ENCODE peak calls at places on chromosomes 6 and 20, in eight cellular contexts. A is posterior cingulate gyrus; I is NCI-H1694; T is activated CD4-positive, alpha-beta T cell treated with anti-CD3 and anti-CD28 coated beads, Interleukin-2, amount 10 ng/mL, durations not matched to agents 7 days and 5 days; E is lung; S is pancreas; J is stimulated activated CD4-positive, alpha-beta T cell treated with anti-CD3 and anti-CD28 coated beads, Interleukin-1b, Interleukin-23, amount 100 ng/mL, for 48 hours; V is H54. H is an unnamed sample.

GRCh38 chr20:16434087-16434664 is 139.1 kb downstream of the KIF16B start:
- DNase-seq in A (peak), I (no peak), T (peak), E (peak), S (no peak), J (peak), V (peak), H (no peak)

GRCh38 chr20:6636209-6637159 is 131.0 kb upstream of the BMP2 start:
- DNase-seq in A (no peak), I (peak), T (no peak), E (no peak), S (peak), J (no peak), V (no peak), H (peak)

GRCh38 chr6:33668914-33669313 is 42.6 kb downstream of the UQCC2 start:
- DNase-seq in A (no peak), I (no peak), T (peak), E (peak), S (no peak), J (peak), V (no peak), H (no peak)

GRCh38 chr6:27383011-27383410 is 5.5 kb upstream of the ZNF391 start:
- DNase-seq in A (no peak), I (no peak), T (no peak), E (no peak), S (no peak), J (no peak), V (no peak), H (no peak)

GRCh38 chr6:129661478-129662405 is 48.2 kb downstream of the ARHGAP18 start:
- DNase-seq in A (no peak), I (no peak), T (no peak), E (no peak), S (no peak), J (no peak), V (no peak), H (no peak)

GRCh38 chr20:24729896-24730605 is 219.0 kb upstream of the CST7 start:
- DNase-seq in A (no peak), I (no peak), T (no peak), E (peak), S (no peak), J (no peak), V (no peak), H (no peak)

GRCh38 chr6:54991761-54992330 is 145.3 kb downstream of the FAM83B start:
- DNase-seq in A (no peak), I (no peak), T (no peak), E (no peak), S (no peak), J (no peak), V (no peak), H (no peak)

GRCh38 chr6:161166176-161166575 is 107.7 kb downstream of the AGPAT4 start:
- DNase-seq in A (no peak), I (no peak), T (no peak), E (no peak), S (no peak), J (no peak), V (no peak), H (no peak)

GRCh38 chr6:41396335-41396734 is 60.9 kb downstream of the NCR2 start:
- DNase-seq in A (no peak), I (no peak), T (no peak), E (no peak), S (no peak), J (no peak), V (no peak), H (no peak)

GRCh38 chr6:79635179-79635578 is 4.0 kb downstream of the SH3BGRL2 start:
- DNase-seq in A (no peak), I (no peak), T (no peak), E (no peak), S (no peak), J (no peak), V (peak), H (no peak)

GRCh38 chr6:13480631-13481501 is 6.5 kb downstream of the GFOD1 start:
- DNase-seq in A (no peak), I (no peak), T (no peak), E (no peak), S (no peak), J (no peak), V (no peak), H (no peak)

GRCh38 chr6:146190581-146190980 is 161.7 kb downstream of the GRM1 start:
- DNase-seq in A (no peak), I (no peak), T (no peak), E (no peak), S (no peak), J (no peak), V (no peak), H (no peak)

GRCh38 chr6:23656257-23656731 is 469.7 kb upstream of the NRSN1 start:
- DNase-seq in A (no peak), I (no peak), T (no peak), E (no peak), S (no peak), J (no peak), V (no peak), H (peak)

GRCh38 chr6:40387127-40387870 is 199.9 kb downstream of the LRFN2 start:
- DNase-seq in A (no peak), I (no peak), T (peak), E (no peak), S (no peak), J (no peak), V (no peak), H (no peak)

GRCh38 chr6:3843379-3844096 is 5.6 kb upstream of the FAM50B start:
- DNase-seq in A (no peak), I (no peak), T (no peak), E (no peak), S (no peak), J (no peak), V (no peak), H (no peak)

GRCh38 chr6:2795960-2796359 is 30.8 kb downstream of the WRNIP1 start:
- DNase-seq in A (no peak), I (no peak), T (no peak), E (no peak), S (no peak), J (no peak), V (no peak), H (no peak)

GRCh38 chr20:63979221-63979548 is 257 bp downstream of the SAMD10 start:
- DNase-seq in A (no peak), I (no peak), T (no peak), E (no peak), S (no peak), J (no peak), V (no peak), H (no peak)

GRCh38 chr20:8842525-8842924 is 226.4 kb upstream of the PLCB4 start:
- DNase-seq in A (no peak), I (no peak), T (no peak), E (no peak), S (no peak), J (no peak), V (no peak), H (no peak)

GRCh38 chr6:33822575-33823395 is 19.0 kb upstream of the MLN start:
- DNase-seq in A (no peak), I (peak), T (no peak), E (no peak), S (no peak), J (no peak), V (peak), H (no peak)

GRCh38 chr6:129672883-129673631 is 36.9 kb downstream of the ARHGAP18 start:
- DNase-seq in A (no peak), I (no peak), T (peak), E (no peak), S (no peak), J (no peak), V (peak), H (no peak)

GRCh38 chr6:34867484-34867883 is 20.4 kb downstream of the TAF11 start:
- DNase-seq in A (no peak), I (no peak), T (no peak), E (no peak), S (no peak), J (no peak), V (no peak), H (no peak)

GRCh38 chr6:26233608-26234420 is 131.2 kb upstream of the BTN3A2 start:
- DNase-seq in A (no peak), I (no peak), T (peak), E (no peak), S (peak), J (peak), V (no peak), H (no peak)

GRCh38 chr6:82878812-82879211 is 186.8 kb downstream of the UBE3D start:
- DNase-seq in A (no peak), I (no peak), T (no peak), E (no peak), S (no peak), J (no peak), V (no peak), H (no peak)

GRCh38 chr6:15402401-15403045 is 156.7 kb downstream of the JARID2 start:
- DNase-seq in A (no peak), I (no peak), T (no peak), E (no peak), S (no peak), J (no peak), V (no peak), H (no peak)

GRCh38 chr20:50713677-50714101 is 17.7 kb upstream of the PARD6B start:
- DNase-seq in A (no peak), I (no peak), T (no peak), E (no peak), S (peak), J (no peak), V (no peak), H (no peak)

GRCh38 chr20:856361-856775 is 22.9 kb downstream of the FAM110A start:
- DNase-seq in A (no peak), I (no peak), T (peak), E (no peak), S (no peak), J (peak), V (peak), H (no peak)